ENCODE peak calls at places on chromosome 7, in seven cellular contexts. One of them, this sample, is unnamed.

GRCh38 chr7:128121731-128122576 is 90.7 kb upstream of the LRRC4 start:
- DNase-seq in body of pancreas: no peak
- DNase-seq in CD8-positive, alpha-beta T cell: no peak
- DNase-seq in stimulated activated CD4-positive, alpha-beta T cell treated with anti-CD3 and anti-CD28 coated beads, Interleukin-1b, Interleukin-23, amount 100 ng/mL, for 1 hour: no peak
- DNase-seq in right cardiac atrium: peak; percentile 84
- DNase-seq in left lung: peak; percentile 86
- DNase-seq in CD8-positive, alpha-beta memory T cell: no peak
- DNase-seq in this sample: no peak

GRCh38 chr7:93043393-93043985 is 74.3 kb downstream of the SAMD9 start:
- DNase-seq in CD8-positive, alpha-beta T cell: no peak
- DNase-seq in left lung: peak; percentile 76
- DNase-seq in body of pancreas: peak; percentile 8
- DNase-seq in stimulated activated CD4-positive, alpha-beta T cell treated with anti-CD3 and anti-CD28 coated beads, Interleukin-1b, Interleukin-23, amount 100 ng/mL, for 1 hour: no peak
- DNase-seq in CD8-positive, alpha-beta memory T cell: no peak
- DNase-seq in right cardiac atrium: peak; percentile 62
- DNase-seq in this sample: peak; percentile 80

GRCh38 chr7:29289156-29290021 is 94.8 kb downstream of the CHN2 start:
- DNase-seq in body of pancreas: peak; percentile 28
- DNase-seq in left lung: no peak
- DNase-seq in stimulated activated CD4-positive, alpha-beta T cell treated with anti-CD3 and anti-CD28 coated beads, Interleukin-1b, Interleukin-23, amount 100 ng/mL, for 1 hour: no peak
- DNase-seq in CD8-positive, alpha-beta memory T cell: no peak
- DNase-seq in right cardiac atrium: peak; percentile 48
- DNase-seq in CD8-positive, alpha-beta T cell: no peak
- DNase-seq in this sample: no peak

GRCh38 chr7:117010375-117011133 is 57.3 kb downstream of the ST7 start:
- DNase-seq in stimulated activated CD4-positive, alpha-beta T cell treated with anti-CD3 and anti-CD28 coated beads, Interleukin-1b, Interleukin-23, amount 100 ng/mL, for 1 hour: no peak
- DNase-seq in left lung: no peak
- DNase-seq in right cardiac atrium: no peak
- DNase-seq in CD8-positive, alpha-beta T cell: no peak
- DNase-seq in CD8-positive, alpha-beta memory T cell: no peak
- DNase-seq in body of pancreas: no peak
- DNase-seq in this sample: no peak

GRCh38 chr7:30249986-30250774 is 34.2 kb upstream of the ZNRF2 start:
- DNase-seq in left lung: no peak
- DNase-seq in CD8-positive, alpha-beta T cell: no peak
- DNase-seq in CD8-positive, alpha-beta memory T cell: no peak
- DNase-seq in right cardiac atrium: no peak
- DNase-seq in stimulated activated CD4-positive, alpha-beta T cell treated with anti-CD3 and anti-CD28 coated beads, Interleukin-1b, Interleukin-23, amount 100 ng/mL, for 1 hour: no peak
- DNase-seq in body of pancreas: no peak
- DNase-seq in this sample: no peak

GRCh38 chr7:140650367-140650766 is 9.8 kb upstream of the DENND2A start:
- DNase-seq in left lung: no peak
- DNase-seq in body of pancreas: no peak
- DNase-seq in stimulated activated CD4-positive, alpha-beta T cell treated with anti-CD3 and anti-CD28 coated beads, Interleukin-1b, Interleukin-23, amount 100 ng/mL, for 1 hour: no peak
- DNase-seq in right cardiac atrium: no peak
- DNase-seq in CD8-positive, alpha-beta memory T cell: no peak
- DNase-seq in CD8-positive, alpha-beta T cell: no peak
- DNase-seq in this sample: no peak

GRCh38 chr7:80643336-80643925 is 5.0 kb downstream of the CD36 start:
- DNase-seq in stimulated activated CD4-positive, alpha-beta T cell treated with anti-CD3 and anti-CD28 coated beads, Interleukin-1b, Interleukin-23, amount 100 ng/mL, for 1 hour: no peak
- DNase-seq in CD8-positive, alpha-beta memory T cell: no peak
- DNase-seq in body of pancreas: no peak
- DNase-seq in right cardiac atrium: no peak
- DNase-seq in CD8-positive, alpha-beta T cell: no peak
- DNase-seq in left lung: no peak
- DNase-seq in this sample: no peak

GRCh38 chr7:77800158-77800557 is 1.6 kb downstream of the PHTF2 start:
- DNase-seq in stimulated activated CD4-positive, alpha-beta T cell treated with anti-CD3 and anti-CD28 coated beads, Interleukin-1b, Interleukin-23, amount 100 ng/mL, for 1 hour: no peak
- DNase-seq in right cardiac atrium: no peak
- DNase-seq in CD8-positive, alpha-beta T cell: no peak
- DNase-seq in left lung: no peak
- DNase-seq in body of pancreas: no peak
- DNase-seq in CD8-positive, alpha-beta memory T cell: no peak
- DNase-seq in this sample: no peak

GRCh38 chr7:134724606-134725005 is 54.8 kb upstream of the CALD1 start:
- DNase-seq in stimulated activated CD4-positive, alpha-beta T cell treated with anti-CD3 and anti-CD28 coated beads, Interleukin-1b, Interleukin-23, amount 100 ng/mL, for 1 hour: no peak
- DNase-seq in CD8-positive, alpha-beta memory T cell: no peak
- DNase-seq in left lung: no peak
- DNase-seq in body of pancreas: no peak
- DNase-seq in right cardiac atrium: no peak
- DNase-seq in CD8-positive, alpha-beta T cell: no peak
- DNase-seq in this sample: no peak

GRCh38 chr7:66921396-66921917 is 432 bp downstream of the TMEM248 start:
- DNase-seq in body of pancreas: peak; percentile 66
- DNase-seq in stimulated activated CD4-positive, alpha-beta T cell treated with anti-CD3 and anti-CD28 coated beads, Interleukin-1b, Interleukin-23, amount 100 ng/mL, for 1 hour: no peak
- DNase-seq in CD8-positive, alpha-beta memory T cell: peak; percentile 32
- DNase-seq in left lung: peak; percentile 82
- DNase-seq in right cardiac atrium: peak; percentile 73
- DNase-seq in CD8-positive, alpha-beta T cell: peak; percentile 6
- DNase-seq in this sample: peak; percentile 59

GRCh38 chr7:26549281-26549943 is 257.8 kb downstream of the SNX10 start:
- DNase-seq in CD8-positive, alpha-beta T cell: no peak
- DNase-seq in body of pancreas: peak; percentile 58
- DNase-seq in right cardiac atrium: no peak
- DNase-seq in CD8-positive, alpha-beta memory T cell: no peak
- DNase-seq in stimulated activated CD4-positive, alpha-beta T cell treated with anti-CD3 and anti-CD28 coated beads, Interleukin-1b, Interleukin-23, amount 100 ng/mL, for 1 hour: no peak
- DNase-seq in left lung: no peak
- DNase-seq in this sample: no peak

GRCh38 chr7:116284390-116284789 is 74.1 kb downstream of the TES start:
- DNase-seq in CD8-positive, alpha-beta T cell: no peak
- DNase-seq in right cardiac atrium: no peak
- DNase-seq in stimulated activated CD4-positive, alpha-beta T cell treated with anti-CD3 and anti-CD28 coated beads, Interleukin-1b, Interleukin-23, amount 100 ng/mL, for 1 hour: no peak
- DNase-seq in body of pancreas: no peak
- DNase-seq in CD8-positive, alpha-beta memory T cell: no peak
- DNase-seq in left lung: no peak
- DNase-seq in this sample: no peak

GRCh38 chr7:107262857-107263256 is 94.1 kb downstream of the HBP1 start:
- DNase-seq in CD8-positive, alpha-beta memory T cell: no peak
- DNase-seq in right cardiac atrium: no peak
- DNase-seq in stimulated activated CD4-positive, alpha-beta T cell treated with anti-CD3 and anti-CD28 coated beads, Interleukin-1b, Interleukin-23, amount 100 ng/mL, for 1 hour: no peak
- DNase-seq in left lung: no peak
- DNase-seq in CD8-positive, alpha-beta T cell: no peak
- DNase-seq in body of pancreas: no peak
- DNase-seq in this sample: no peak

GRCh38 chr7:50366311-50366710 is 61.8 kb downstream of the IKZF1 start:
- DNase-seq in body of pancreas: no peak
- DNase-seq in CD8-positive, alpha-beta T cell: no peak
- DNase-seq in right cardiac atrium: no peak
- DNase-seq in CD8-positive, alpha-beta memory T cell: no peak
- DNase-seq in stimulated activated CD4-positive, alpha-beta T cell treated with anti-CD3 and anti-CD28 coated beads, Interleukin-1b, Interleukin-23, amount 100 ng/mL, for 1 hour: no peak
- DNase-seq in left lung: no peak
- DNase-seq in this sample: no peak

GRCh38 chr7:44305564-44306507 is 19.6 kb downstream of the CAMK2B start:
- DNase-seq in right cardiac atrium: peak; percentile 34
- DNase-seq in CD8-positive, alpha-beta T cell: no peak
- DNase-seq in stimulated activated CD4-positive, alpha-beta T cell treated with anti-CD3 and anti-CD28 coated beads, Interleukin-1b, Interleukin-23, amount 100 ng/mL, for 1 hour: no peak
- DNase-seq in CD8-positive, alpha-beta memory T cell: no peak
- DNase-seq in body of pancreas: no peak
- DNase-seq in left lung: peak; percentile 59
- DNase-seq in this sample: no peak

GRCh38 chr7:949021-949934 is 5.2 kb downstream of the ADAP1 start:
- DNase-seq in CD8-positive, alpha-beta memory T cell: no peak
- DNase-seq in stimulated activated CD4-positive, alpha-beta T cell treated with anti-CD3 and anti-CD28 coated beads, Interleukin-1b, Interleukin-23, amount 100 ng/mL, for 1 hour: no peak
- DNase-seq in left lung: peak; percentile 70
- DNase-seq in right cardiac atrium: peak; percentile 20
- DNase-seq in body of pancreas: peak; percentile 38
- DNase-seq in CD8-positive, alpha-beta T cell: no peak
- DNase-seq in this sample: peak; percentile 58

GRCh38 chr7:37446371-37446770 is 2.3 kb downstream of the ELMO1 start:
- DNase-seq in CD8-positive, alpha-beta T cell: no peak
- DNase-seq in stimulated activated CD4-positive, alpha-beta T cell treated with anti-CD3 and anti-CD28 coated beads, Interleukin-1b, Interleukin-23, amount 100 ng/mL, for 1 hour: no peak
- DNase-seq in left lung: no peak
- DNase-seq in body of pancreas: no peak
- DNase-seq in CD8-positive, alpha-beta memory T cell: no peak
- DNase-seq in right cardiac atrium: no peak
- DNase-seq in this sample: no peak

GRCh38 chr7:127253289-127254162 is 785 bp upstream of the GRM8 start:
- DNase-seq in left lung: peak; percentile 91
- DNase-seq in body of pancreas: peak; percentile 62
- DNase-seq in CD8-positive, alpha-beta T cell: peak; percentile 33
- DNase-seq in CD8-positive, alpha-beta memory T cell: peak; percentile 54
- DNase-seq in stimulated activated CD4-positive, alpha-beta T cell treated with anti-CD3 and anti-CD28 coated beads, Interleukin-1b, Interleukin-23, amount 100 ng/mL, for 1 hour: peak; percentile 50
- DNase-seq in right cardiac atrium: peak; percentile 83
- DNase-seq in this sample: peak; percentile 89

GRCh38 chr7:23469150-23469960 is 936 bp downstream of the IGF2BP3 start:
- DNase-seq in right cardiac atrium: no peak
- DNase-seq in body of pancreas: no peak
- DNase-seq in left lung: peak; percentile 77
- DNase-seq in stimulated activated CD4-positive, alpha-beta T cell treated with anti-CD3 and anti-CD28 coated beads, Interleukin-1b, Interleukin-23, amount 100 ng/mL, for 1 hour: no peak
- DNase-seq in CD8-positive, alpha-beta memory T cell: peak; percentile 41
- DNase-seq in CD8-positive, alpha-beta T cell: no peak
- DNase-seq in this sample: no peak

GRCh38 chr7:95859434-95859833 is 87.1 kb downstream of the DYNC1I1 start:
- DNase-seq in left lung: no peak
- DNase-seq in body of pancreas: no peak
- DNase-seq in CD8-positive, alpha-beta memory T cell: no peak
- DNase-seq in CD8-positive, alpha-beta T cell: no peak
- DNase-seq in stimulated activated CD4-positive, alpha-beta T cell treated with anti-CD3 and anti-CD28 coated beads, Interleukin-1b, Interleukin-23, amount 100 ng/mL, for 1 hour: no peak
- DNase-seq in right cardiac atrium: no peak
- DNase-seq in this sample: no peak

GRCh38 chr7:151012921-151013347 is 11.4 kb downstream of the ATG9B start:
- DNase-seq in body of pancreas: peak; percentile 25
- DNase-seq in right cardiac atrium: peak; percentile 64
- DNase-seq in CD8-positive, alpha-beta memory T cell: peak; percentile 45
- DNase-seq in left lung: no peak
- DNase-seq in stimulated activated CD4-positive, alpha-beta T cell treated with anti-CD3 and anti-CD28 coated beads, Interleukin-1b, Interleukin-23, amount 100 ng/mL, for 1 hour: no peak
- DNase-seq in CD8-positive, alpha-beta T cell: no peak
- DNase-seq in this sample: no peak

GRCh38 chr7:54960517-54960916 is 58.3 kb upstream of the EGFR start:
- DNase-seq in stimulated activated CD4-positive, alpha-beta T cell treated with anti-CD3 and anti-CD28 coated beads, Interleukin-1b, Interleukin-23, amount 100 ng/mL, for 1 hour: no peak
- DNase-seq in CD8-positive, alpha-beta memory T cell: no peak
- DNase-seq in body of pancreas: no peak
- DNase-seq in left lung: no peak
- DNase-seq in CD8-positive, alpha-beta T cell: no peak
- DNase-seq in right cardiac atrium: no peak
- DNase-seq in this sample: no peak

GRCh38 chr7:80386686-80387085 is 125.2 kb downstream of the GNAT3 start:
- DNase-seq in left lung: no peak
- DNase-seq in CD8-positive, alpha-beta memory T cell: no peak
- DNase-seq in right cardiac atrium: no peak
- DNase-seq in CD8-positive, alpha-beta T cell: no peak
- DNase-seq in body of pancreas: no peak
- DNase-seq in stimulated activated CD4-positive, alpha-beta T cell treated with anti-CD3 and anti-CD28 coated beads, Interleukin-1b, Interleukin-23, amount 100 ng/mL, for 1 hour: no peak
- DNase-seq in this sample: no peak

GRCh38 chr7:1052031-1052818 is 7.9 kb downstream of the GPR146 start:
- DNase-seq in body of pancreas: no peak
- DNase-seq in CD8-positive, alpha-beta memory T cell: no peak
- DNase-seq in CD8-positive, alpha-beta T cell: no peak
- DNase-seq in stimulated activated CD4-positive, alpha-beta T cell treated with anti-CD3 and anti-CD28 coated beads, Interleukin-1b, Interleukin-23, amount 100 ng/mL, for 1 hour: no peak
- DNase-seq in right cardiac atrium: peak; percentile 88
- DNase-seq in left lung: peak; percentile 71
- DNase-seq in this sample: peak; percentile 54

GRCh38 chr7:98133181-98133580 is 26.5 kb downstream of the LMTK2 start:
- DNase-seq in body of pancreas: peak; percentile 35
- DNase-seq in stimulated activated CD4-positive, alpha-beta T cell treated with anti-CD3 and anti-CD28 coated beads, Interleukin-1b, Interleukin-23, amount 100 ng/mL, for 1 hour: no peak
- DNase-seq in CD8-positive, alpha-beta T cell: no peak
- DNase-seq in right cardiac atrium: no peak
- DNase-seq in left lung: no peak
- DNase-seq in CD8-positive, alpha-beta memory T cell: peak; percentile 37
- DNase-seq in this sample: no peak